ENCODE peak calls at places on chromosomes 5 and 9, in seven cellular contexts. H is DND-41, O is SK-N-SH, E is neuronal stem cell, X is IMR-90, G is H1, R is kidney. M is an unnamed sample. For H3K4me1, the result is how much of the 10 kb centered on the place peaks cover.

GRCh38 chr9:136729144-136729543 is 13.6 kb downstream of the LCN10 start:
- DNase-seq in H (no peak), O (no peak), G (no peak), E (no peak), X (no peak), R (peak), M (no peak)

GRCh38 chr5:133354323-133355161 is 257.8 kb downstream of the FSTL4 start:
- DNase-seq in O (peak), R (no peak), G (no peak), E (no peak), X (no peak), H (no peak), M (peak)

GRCh38 chr5:120436996-120437395 is 27.1 kb upstream of the PRR16 start:
- DNase-seq in R (no peak), G (no peak), X (peak), H (no peak), O (no peak), E (no peak), M (no peak)

GRCh38 chr9:121399883-121400607 is 30.0 kb upstream of the STOM start:
- DNase-seq in E (peak), O (peak), G (no peak), R (no peak), X (peak), H (no peak), M (no peak)

GRCh38 chr5:67561145-67561932 is 364.7 kb upstream of the CD180 start:
- DNase-seq in E (no peak), H (no peak), X (no peak), G (no peak), R (no peak), O (no peak), M (no peak)

GRCh38 chr5:131386779-131387178 is 122.9 kb downstream of the CDC42SE2 start:
- DNase-seq in G (no peak), R (no peak), H (no peak), E (no peak), O (no peak), X (peak), M (no peak)

GRCh38 chr9:89422151-89422918 is 75.6 kb downstream of the SEMA4D start:
- DNase-seq in O (no peak), R (no peak), X (peak), H (peak), G (no peak), E (no peak), M (no peak)

GRCh38 chr5:157860898-157861894 is 2.3 kb upstream of the CLINT1 start:
- DNase-seq in E (no peak), H (no peak), O (no peak), G (no peak), X (no peak), R (no peak), M (no peak)

GRCh38 chr5:130884033-130884432 is 281.0 kb downstream of the HINT1 start:
- DNase-seq in H (no peak), X (no peak), E (peak), R (no peak), O (no peak), G (no peak), M (no peak)

GRCh38 chr9:78397045-78397843 is 100.3 kb downstream of the PSAT1 start:
- DNase-seq in R (no peak), G (no peak), E (peak), H (no peak), O (peak), X (no peak), M (peak)

GRCh38 chr5:56589486-56589870 is 225.9 kb upstream of the MAP3K1 start:
- DNase-seq in H (no peak), X (no peak), R (no peak), E (no peak), G (no peak), O (no peak), M (no peak)

DNA sequence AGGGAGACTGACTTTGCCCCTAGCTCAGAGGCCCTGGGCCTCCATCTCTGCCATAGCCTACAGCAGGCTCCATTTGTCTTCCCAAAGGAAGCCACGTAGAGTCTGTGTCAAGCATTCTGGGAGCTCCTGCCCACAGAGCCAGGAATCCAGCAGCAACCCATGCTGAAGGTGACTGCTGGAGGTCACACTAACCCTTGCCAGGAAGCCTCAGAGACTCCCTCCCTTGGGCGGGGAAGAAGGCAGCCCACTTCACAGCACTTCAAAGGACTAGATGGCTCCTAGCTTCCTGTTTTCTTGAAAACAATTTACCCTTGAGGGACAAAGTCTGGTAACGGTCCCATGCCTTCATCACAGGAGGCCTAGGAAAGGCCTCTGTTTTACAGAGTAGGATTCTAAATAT is 1.7 kb downstream of the CKMT2 start:
- DNase-seq in H (peak), E (no peak), R (no peak), O (no peak), G (no peak), X (no peak), M (no peak)
- H3K4me1 ChIP-seq in H (under half), E (under half), R (under half), O (under half), G (under half), X (under half), M (under half)

GRCh38 chr5:180498378-180498777 is 4.2 kb downstream of the CNOT6 start:
- DNase-seq in H (no peak), E (no peak), O (no peak), R (no peak), G (no peak), X (no peak), M (no peak)

GRCh38 chr5:180495292-180495691 is 1.1 kb downstream of the CNOT6 start:
- DNase-seq in X (no peak), E (no peak), O (no peak), H (no peak), R (no peak), G (no peak), M (no peak)

GRCh38 chr5:180494060-180494509 is at the start of gene CNOT6:
- DNase-seq in O (peak), H (peak), X (peak), E (peak), G (peak), R (peak), M (peak)

GRCh38 chr5:180494510-180495181 is 467 bp downstream of the CNOT6 start:
- DNase-seq in E (peak), X (no peak), R (peak), H (peak), O (peak), G (no peak), M (peak)

DNA sequence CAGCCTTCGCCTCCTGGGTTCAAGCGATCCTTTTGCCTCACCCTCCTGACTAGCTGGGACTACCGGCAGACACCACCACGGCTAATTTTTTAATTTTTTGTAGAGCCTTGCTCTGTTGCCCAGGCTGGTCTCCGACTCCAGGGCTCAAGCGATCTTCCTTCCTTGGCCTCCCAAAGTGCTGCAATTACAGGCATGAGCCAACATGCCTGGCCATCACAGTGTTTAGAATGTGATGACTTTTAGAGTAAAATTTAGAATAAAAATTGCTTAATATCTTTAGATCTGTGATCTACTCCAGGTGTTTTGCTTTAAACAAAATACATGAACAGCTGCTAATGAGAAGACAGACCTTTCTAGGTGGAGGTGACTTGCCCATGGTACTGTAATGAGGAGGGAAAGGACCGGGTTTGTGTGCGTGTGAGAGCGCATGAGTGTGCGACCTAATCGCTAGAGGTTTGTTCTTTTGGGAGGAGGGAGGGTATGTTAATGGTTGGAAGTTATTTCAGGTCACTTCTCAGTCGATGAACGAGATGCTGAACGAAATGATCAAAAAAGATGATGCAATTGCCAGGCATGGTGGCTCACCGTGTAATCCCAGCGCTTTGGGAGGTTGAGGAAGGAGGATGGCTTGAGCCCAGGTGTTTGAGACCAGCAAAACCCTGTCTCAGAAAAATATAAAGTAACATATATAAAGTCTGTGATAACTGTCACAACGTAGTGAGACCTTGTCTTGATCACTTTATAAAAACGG is 2.0 kb downstream of the CNOT6 start:
- DNase-seq in H (no peak), X (no peak), R (no peak), E (no peak), O (no peak), G (no peak), M (no peak)
- H3K4me3 ChIP-seq in H (no peak), X (no peak), R (no peak), E (no peak), O (peak), G (peak), M (peak)

DNA sequence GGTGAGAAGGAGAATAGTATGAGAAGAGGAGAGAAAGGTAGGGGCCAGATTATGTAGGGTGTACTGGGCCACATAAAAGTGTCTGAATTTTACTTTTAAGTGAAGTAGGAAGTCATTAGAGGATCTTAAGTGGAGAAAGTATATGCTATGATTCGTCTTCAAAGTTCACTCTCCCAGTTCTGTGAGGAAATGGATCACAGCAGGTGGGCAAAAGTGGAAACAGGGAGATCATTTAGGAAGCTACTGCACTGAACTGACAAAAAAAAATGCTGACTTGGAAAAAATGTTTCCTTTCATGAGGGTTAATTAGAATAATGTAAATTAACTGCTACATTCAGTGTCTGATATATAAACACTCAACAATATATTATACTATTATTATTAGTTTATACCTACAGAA is 2.4 kb downstream of the KIF24 start:
- DNase-seq in R (no peak), H (no peak), G (no peak), X (no peak), O (no peak), E (no peak), M (peak)
- H3K9ac ChIP-seq in R (no peak), H (no peak), G (no peak), X (no peak), O (no peak), E (no peak), M (no peak)

DNA sequence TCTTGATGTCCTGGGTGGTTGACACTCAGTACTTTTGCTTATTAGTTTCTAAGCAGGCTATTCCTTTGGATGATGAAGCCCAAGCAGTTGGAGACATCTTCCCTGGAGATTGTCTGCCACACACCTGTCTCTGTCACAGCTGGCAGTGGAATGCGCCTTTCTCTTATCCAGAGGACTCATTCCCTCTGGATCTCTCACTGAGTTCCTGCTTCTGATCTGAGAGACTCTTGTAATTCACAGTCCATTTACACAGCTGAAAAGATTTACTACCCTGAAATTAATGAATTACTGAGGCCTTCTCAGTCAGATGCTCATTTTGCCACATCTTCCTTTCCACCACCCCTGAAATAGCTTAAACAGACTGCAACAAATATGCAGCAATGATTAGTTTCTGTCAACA is 15.9 kb downstream of the TAL2 start:
- DNase-seq in O (no peak), X (no peak), E (no peak), G (no peak), H (no peak), R (no peak), M (peak)
- H3K4me1 ChIP-seq in O (under half), X (under half), E (under half), G (under half), H (under half), R (under half), M (under half)

GRCh38 chr9:34379334-34380033 is 2.8 kb upstream of the MYORG start:
- DNase-seq in E (peak), H (peak), R (peak), X (peak), O (peak), G (peak), M (peak)

GRCh38 chr9:34382054-34382453 is 5.4 kb upstream of the MYORG start:
- DNase-seq in H (no peak), X (no peak), G (no peak), O (no peak), E (no peak), R (no peak), M (peak)

GRCh38 chr9:34380034-34380510 is 3.4 kb upstream of the MYORG start:
- DNase-seq in X (no peak), R (no peak), G (no peak), E (peak), H (no peak), O (no peak), M (no peak)

GRCh38 chr9:34381323-34381722 is 4.6 kb upstream of the MYORG start:
- DNase-seq in H (no peak), G (no peak), X (no peak), E (peak), R (no peak), O (no peak), M (peak)

DNA sequence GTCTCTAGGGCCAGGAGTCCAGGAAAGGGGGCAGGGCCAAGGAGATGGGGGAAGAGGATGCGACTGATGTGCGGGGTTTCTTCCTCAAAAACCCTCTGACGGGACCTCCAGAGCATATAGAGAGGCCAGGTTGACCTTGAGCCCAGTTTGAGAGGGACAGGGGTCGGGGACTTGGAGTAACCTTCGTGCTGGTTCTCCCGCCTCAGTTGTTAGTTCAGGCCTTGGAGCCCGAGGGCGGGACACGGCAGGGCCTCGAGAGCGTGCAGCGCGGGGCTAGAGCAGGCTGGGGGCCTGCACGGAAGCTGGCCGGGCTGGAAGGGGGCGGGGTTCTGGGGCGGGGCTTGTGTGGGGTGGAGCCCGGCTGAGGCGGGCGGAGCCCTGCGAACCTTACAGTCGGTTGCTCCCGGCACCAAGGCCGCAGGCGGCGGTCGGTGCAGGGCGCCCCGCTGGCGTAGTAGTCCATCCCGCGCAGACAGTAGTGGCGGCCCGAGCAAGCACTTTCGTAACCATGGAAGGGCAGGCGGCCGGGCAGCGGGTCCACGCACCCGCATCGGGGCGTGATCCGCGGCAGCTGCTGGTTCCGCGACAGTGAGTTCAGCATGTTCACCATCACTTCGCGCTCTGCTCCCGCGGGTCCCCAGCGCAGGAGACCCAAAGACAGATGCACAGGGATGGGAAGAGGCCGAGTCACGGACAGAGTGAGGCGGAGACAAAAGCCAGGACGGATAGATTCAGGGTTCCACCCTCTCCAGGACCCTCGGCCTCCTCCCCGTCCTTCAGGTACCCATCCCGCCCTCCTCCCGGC is 4.0 kb upstream of the MYORG start:
- DNase-seq in H (no peak), R (peak), G (no peak), E (peak), O (peak), X (peak), M (peak)
- H3K4me3 ChIP-seq in H (no peak), R (peak), G (peak), E (peak), O (peak), X (peak), M (peak)

DNA sequence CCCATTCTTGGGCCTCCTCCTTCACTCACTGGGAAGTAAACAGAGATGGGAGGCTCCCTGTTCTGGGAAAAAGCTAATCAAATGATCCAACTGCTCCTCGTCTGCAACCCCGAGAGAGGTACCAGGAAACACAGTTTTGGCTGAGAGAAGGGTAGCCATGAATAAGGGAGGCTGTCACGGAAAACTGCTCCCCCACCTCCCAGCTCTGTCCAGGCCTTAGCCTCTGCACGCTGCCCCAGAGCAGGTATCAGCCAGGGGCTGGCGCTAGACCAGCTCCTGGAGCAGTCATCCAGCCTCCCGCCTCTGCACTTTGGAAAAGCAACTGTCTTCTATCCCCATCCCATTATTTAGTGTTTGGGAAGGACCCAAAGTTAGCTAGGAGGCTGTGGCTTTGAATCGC is 266.1 kb downstream of the NDUFS4 start:
- DNase-seq in O (no peak), H (no peak), E (no peak), R (no peak), G (no peak), X (no peak), M (no peak)
- H3K9ac ChIP-seq in O (no peak), H (no peak), E (no peak), R (no peak), G (no peak), X (no peak), M (no peak)

GRCh38 chr9:100084734-100085133 is 14.1 kb downstream of the ERP44 start:
- DNase-seq in X (no peak), R (no peak), G (no peak), O (no peak), E (no peak), H (no peak), M (no peak)
- H3K4me1 ChIP-seq in X (under half), R (under half), G (under half), O (under half), E (under half), H (under half), M (under half)

M was measured in endodermal cell.